ENCODE peak calls at places on chromosomes 11 and 22, in eight cellular contexts. C is GM12865, Q is endothelial cell, J is body of pancreas, F is uterus, Y is Calu3, S is GM23338, N is type B pancreatic cell. W is an unnamed sample.

GRCh38 chr11:68828957-68829356 is 12.8 kb downstream of the CPT1A start:
- DNase-seq in N (no peak), S (no peak), Q (no peak), C (no peak), Y (no peak), J (no peak), F (no peak), W (no peak)

GRCh38 chr11:33633251-33634003 is 67.2 kb downstream of the C11orf91 start:
- DNase-seq in S (peak), J (no peak), N (no peak), F (no peak), C (no peak), Q (no peak), Y (peak), W (no peak)

GRCh38 chr22:20749453-20749852 is 24.5 kb upstream of the SERPIND1 start:
- DNase-seq in S (no peak), C (no peak), F (no peak), Q (no peak), J (no peak), Y (no peak), N (no peak), W (no peak)

GRCh38 chr11:33701831-33702230 is 1.2 kb upstream of the C11orf91 start:
- DNase-seq in Q (no peak), J (peak), N (no peak), S (no peak), C (no peak), Y (peak), F (no peak), W (no peak)

GRCh38 chr11:111413849-111414248 is 34.8 kb upstream of the POU2AF1 start:
- DNase-seq in J (no peak), C (peak), Q (no peak), N (no peak), S (no peak), Y (no peak), F (no peak), W (no peak)

GRCh38 chr11:61018059-61018458 is 46.6 kb downstream of the CD6 start:
- DNase-seq in C (no peak), S (no peak), N (no peak), Q (no peak), F (no peak), J (no peak), Y (no peak), W (no peak)

GRCh38 chr11:19978668-19979518 is 181.4 kb downstream of the DBX1 start:
- DNase-seq in N (no peak), S (no peak), C (peak), Q (no peak), Y (peak), J (peak), F (peak), W (no peak)

GRCh38 chr11:94794287-94795168 is 26.4 kb downstream of the AMOTL1 start:
- DNase-seq in F (peak), S (no peak), C (no peak), N (no peak), Y (peak), J (peak), Q (no peak), W (no peak)

GRCh38 chr22:43425976-43426785 is 14.4 kb downstream of the MPPED1 start:
- DNase-seq in Y (no peak), F (no peak), J (no peak), Q (no peak), C (no peak), S (no peak), N (no peak), W (no peak)

GRCh38 chr22:34395370-34395769 is 475.1 kb upstream of the LARGE1 start:
- DNase-seq in Q (no peak), N (no peak), Y (no peak), J (no peak), F (no peak), S (peak), C (no peak), W (no peak)

GRCh38 chr11:17992916-17993315 is 19.9 kb downstream of the SERGEF start:
- DNase-seq in Q (no peak), C (no peak), S (no peak), Y (no peak), N (no peak), J (peak), F (no peak), W (no peak)

GRCh38 chr11:1924646-1925372 is 5.3 kb downstream of the TNNT3 start:
- DNase-seq in Y (no peak), F (no peak), C (no peak), J (no peak), N (no peak), S (no peak), Q (no peak), W (peak)

GRCh38 chr11:96257036-96257435 is 86.0 kb downstream of the MAML2 start:
- DNase-seq in F (no peak), N (no peak), S (no peak), J (no peak), Y (no peak), C (no peak), Q (no peak), W (no peak)

GRCh38 chr22:45171830-45172229 is 8.1 kb downstream of the NUP50 start:
- DNase-seq in Q (no peak), N (no peak), C (no peak), J (no peak), F (no peak), Y (no peak), S (no peak), W (no peak)

GRCh38 chr11:24842308-24842707 is 345.5 kb downstream of the LUZP2 start:
- DNase-seq in Y (no peak), F (no peak), Q (no peak), C (no peak), S (no peak), J (no peak), N (no peak), W (no peak)

GRCh38 chr11:92735039-92735438 is 234.4 kb upstream of the MTNR1B start:
- DNase-seq in Q (no peak), F (no peak), C (no peak), N (no peak), J (no peak), S (peak), Y (no peak), W (no peak)

GRCh38 chr22:39428597-39429071 is 28.2 kb upstream of the MGAT3 start:
- DNase-seq in C (no peak), S (peak), J (no peak), F (no peak), N (peak), Y (no peak), Q (no peak), W (no peak)

GRCh38 chr11:112620621-112621394 is 340.4 kb upstream of the NCAM1 start:
- DNase-seq in Y (peak), S (no peak), C (peak), Q (no peak), J (peak), N (no peak), F (no peak), W (peak)

GRCh38 chr22:36753916-36754315 is 22.0 kb downstream of the IFT27 start:
- DNase-seq in S (no peak), F (no peak), C (no peak), N (no peak), J (peak), Q (no peak), Y (no peak), W (no peak)

GRCh38 chr11:132844956-132845355 is 687.3 kb downstream of the OPCML start:
- DNase-seq in S (no peak), Y (no peak), F (no peak), N (no peak), Q (no peak), J (no peak), C (no peak), W (no peak)

GRCh38 chr11:77244277-77245014 is 57.0 kb downstream of the GDPD4 start:
- DNase-seq in N (no peak), Q (no peak), S (no peak), C (no peak), Y (no peak), J (no peak), F (no peak), W (no peak)

GRCh38 chr22:47192651-47193437 is 430.4 kb downstream of the TBC1D22A start:
- DNase-seq in Q (no peak), F (no peak), Y (peak), S (no peak), C (peak), N (peak), J (peak), W (peak)

GRCh38 chr22:43880743-43881055 is 11.1 kb downstream of the PNPLA5 start:
- DNase-seq in Y (no peak), J (no peak), S (no peak), N (no peak), F (no peak), Q (no peak), C (no peak), W (no peak)

GRCh38 chr22:44396021-44396726 is 83.4 kb upstream of the SHISAL1 start:
- DNase-seq in Y (no peak), F (peak), C (no peak), S (no peak), N (peak), Q (peak), J (peak), W (peak)

GRCh38 chr11:111086058-111086457 is 159.5 kb upstream of the POU2AF2 start:
- DNase-seq in S (peak), J (no peak), N (no peak), C (peak), Y (no peak), F (no peak), Q (no peak), W (no peak)

GRCh38 chr11:77072851-77073327 is 6.1 kb downstream of the CAPN5 start:
- DNase-seq in J (no peak), S (no peak), C (no peak), Y (no peak), Q (no peak), N (peak), F (no peak), W (no peak)

GRCh38 chr11:125892071-125892470 is 4.6 kb downstream of the HYLS1 start:
- DNase-seq in C (no peak), Q (no peak), J (no peak), S (no peak), F (no peak), N (no peak), Y (no peak), W (no peak)

GRCh38 chr11:71112454-71112853 is 139.9 kb downstream of the SHANK2 start:
- DNase-seq in S (no peak), F (no peak), J (no peak), Y (no peak), N (no peak), Q (no peak), C (no peak), W (no peak)

GRCh38 chr22:50467773-50468440 is 6.9 kb downstream of the SBF1 start:
- DNase-seq in S (no peak), N (no peak), C (no peak), Q (no peak), J (no peak), F (no peak), Y (no peak), W (no peak)

GRCh38 chr11:122663764-122664163 is 8.2 kb downstream of the UBASH3B start:
- DNase-seq in S (no peak), F (no peak), N (no peak), Y (no peak), C (no peak), J (no peak), Q (no peak), W (no peak)

DNA sequence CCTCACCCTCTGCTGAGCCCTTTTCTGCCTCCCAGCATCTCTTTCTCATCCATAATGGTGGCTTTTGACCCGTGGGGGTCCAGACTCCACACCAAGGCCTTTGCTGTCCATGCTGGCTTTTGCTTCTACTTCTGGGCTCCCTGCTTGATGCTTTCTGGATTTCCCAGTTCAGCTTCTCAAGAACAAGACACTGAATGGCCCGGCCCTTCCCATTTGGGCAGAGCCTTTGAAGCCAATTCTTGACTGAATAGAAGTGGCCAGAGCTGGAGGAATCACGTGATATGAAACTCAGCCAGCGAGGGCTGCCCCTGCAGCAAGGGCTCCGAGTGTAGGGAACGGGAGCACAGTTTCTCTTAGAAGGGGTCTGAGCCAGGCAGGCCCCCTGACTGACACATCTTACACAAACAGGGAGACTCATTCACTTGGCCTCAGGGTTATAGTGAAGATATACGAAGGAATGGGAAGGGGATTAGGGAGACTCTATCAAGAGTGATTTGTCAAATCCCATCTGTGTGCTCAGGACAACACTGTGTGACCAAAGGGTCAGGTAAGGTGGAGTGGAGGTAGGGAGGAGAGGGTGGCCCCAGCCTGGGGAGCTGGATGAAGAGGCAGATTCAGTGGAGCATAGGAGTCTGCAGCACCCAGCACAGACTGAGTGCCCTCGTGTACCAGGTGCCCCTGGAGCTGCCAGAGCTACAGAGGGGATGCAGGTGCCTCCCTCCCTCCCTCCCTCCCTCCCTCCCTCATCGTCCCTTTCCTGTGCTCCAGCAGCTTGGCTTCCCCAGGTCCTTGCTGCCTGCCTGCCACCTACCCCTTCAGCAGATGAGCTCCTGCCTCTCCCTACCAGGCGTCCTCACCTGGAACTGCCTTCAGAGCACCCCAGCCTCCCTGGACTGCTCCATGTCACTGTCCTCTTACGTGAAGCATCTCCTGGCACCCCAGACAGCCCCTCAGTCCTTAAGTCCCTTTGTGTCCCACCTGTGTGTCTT is 106.0 kb downstream of the TRIM29 start:
- DNase-seq in S (no peak), Y (no peak), J (no peak), Q (no peak), N (no peak), C (no peak), F (no peak), W (no peak)
- TF ChIP-seq CTCF in S (no peak), Y (no peak), J (no peak), Q (no peak), N (no peak), C (no peak), F (no peak), W (no peak)

DNA sequence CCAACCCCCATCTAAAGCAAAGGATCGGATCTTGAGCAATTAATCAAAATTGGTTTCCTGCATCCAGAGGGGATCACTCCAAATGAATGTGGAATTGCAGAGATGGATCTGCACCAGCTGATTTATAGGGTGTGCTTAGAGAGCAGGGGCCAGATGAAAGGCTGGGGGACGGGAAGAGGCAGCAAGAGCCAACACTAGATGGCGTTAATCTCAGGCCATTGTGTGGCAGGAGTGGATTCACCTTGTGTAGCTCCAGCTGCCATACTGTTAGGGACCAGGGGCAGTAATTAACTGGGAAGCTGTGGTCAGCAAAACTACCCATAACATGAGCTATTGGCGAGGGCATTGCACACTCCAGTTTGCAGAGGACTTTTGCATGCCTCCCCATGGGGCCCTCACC is 35.6 kb downstream of the SERPINH1 start:
- DNase-seq in Q (peak), Y (peak), S (peak), J (no peak), F (no peak), C (peak), N (no peak), W (no peak)
- TF ChIP-seq CTCF in Q (no peak), Y (peak), S (peak), J (no peak), F (no peak), C (peak), N (peak), W (peak)

GRCh38 chr11:118997627-118998387 is at the start of gene CENATAC:
- DNase-seq in J (peak), S (peak), Q (peak), F (peak), C (peak), Y (peak), N (peak), W (peak)
- TF ChIP-seq CTCF in J (peak), S (no peak), Q (no peak), F (peak), C (peak), Y (no peak), N (peak), W (no peak)

GRCh38 chr11:47355283-47356128 is 3.0 kb upstream of the MYBPC3 start:
- DNase-seq in Y (peak), F (peak), S (peak), J (peak), N (peak), Q (peak), C (peak), W (no peak)
- TF ChIP-seq CTCF in Y (peak), F (peak), S (peak), J (peak), N (peak), Q (peak), C (peak), W (peak)